ENCODE peak calls at places on chromosomes 5 and 9, in nine cellular contexts. One of them, this sample, is unnamed. For H3K27me3, H3K4me1 and H3K9me3, the result is how much of the 10 kb centered on the place peaks cover.

GRCh38 chr5:176895350-176895749 is 3.8 kb downstream of the HK3 start:
- DNase-seq in CD8-positive, alpha-beta memory T cell: no peak
- DNase-seq in CD8-positive, alpha-beta T cell: no peak
- DNase-seq in fibroblast of lung: no peak
- DNase-seq in heart left ventricle: no peak
- DNase-seq in small intestine: no peak
- DNase-seq in spleen: no peak
- DNase-seq in keratinocyte: no peak
- DNase-seq in stomach: no peak
- DNase-seq in this sample: no peak

GRCh38 chr5:33781286-33781685 is 110.5 kb downstream of the ADAMTS12 start:
- DNase-seq in fibroblast of lung: peak
- DNase-seq in keratinocyte: no peak
- DNase-seq in heart left ventricle: no peak
- DNase-seq in CD8-positive, alpha-beta memory T cell: no peak
- DNase-seq in spleen: no peak
- DNase-seq in small intestine: no peak
- DNase-seq in CD8-positive, alpha-beta T cell: no peak
- DNase-seq in stomach: no peak
- DNase-seq in this sample: no peak

GRCh38 chr5:2008851-2009629 is 126.3 kb upstream of the IRX4 start:
- DNase-seq in CD8-positive, alpha-beta T cell: no peak
- DNase-seq in CD8-positive, alpha-beta memory T cell: no peak
- DNase-seq in heart left ventricle: no peak
- DNase-seq in spleen: no peak
- DNase-seq in keratinocyte: no peak
- DNase-seq in small intestine: no peak
- DNase-seq in fibroblast of lung: no peak
- DNase-seq in stomach: no peak
- DNase-seq in this sample: no peak

GRCh38 chr5:43609752-43610151 is 6.8 kb downstream of the NNT start:
- DNase-seq in fibroblast of lung: no peak
- DNase-seq in keratinocyte: no peak
- DNase-seq in heart left ventricle: no peak
- DNase-seq in CD8-positive, alpha-beta memory T cell: no peak
- DNase-seq in spleen: no peak
- DNase-seq in small intestine: no peak
- DNase-seq in stomach: no peak
- DNase-seq in CD8-positive, alpha-beta T cell: no peak
- DNase-seq in this sample: no peak

GRCh38 chr9:83219154-83219923 is 156.4 kb upstream of the RASEF start:
- DNase-seq in stomach: peak
- DNase-seq in keratinocyte: no peak
- DNase-seq in small intestine: peak
- DNase-seq in fibroblast of lung: peak
- DNase-seq in CD8-positive, alpha-beta memory T cell: no peak
- DNase-seq in spleen: peak
- DNase-seq in CD8-positive, alpha-beta T cell: no peak
- DNase-seq in heart left ventricle: peak
- DNase-seq in this sample: peak

GRCh38 chr5:116272281-116272941 is 187.6 kb downstream of the COMMD10 start:
- DNase-seq in CD8-positive, alpha-beta memory T cell: no peak
- DNase-seq in keratinocyte: no peak
- DNase-seq in fibroblast of lung: peak
- DNase-seq in CD8-positive, alpha-beta T cell: no peak
- DNase-seq in stomach: no peak
- DNase-seq in heart left ventricle: no peak
- DNase-seq in small intestine: no peak
- DNase-seq in spleen: no peak
- DNase-seq in this sample: no peak

GRCh38 chr9:80650964-80651555 is 1038.3 kb downstream of the TLE1 start:
- DNase-seq in keratinocyte: no peak
- DNase-seq in fibroblast of lung: peak
- DNase-seq in CD8-positive, alpha-beta memory T cell: no peak
- DNase-seq in heart left ventricle: no peak
- DNase-seq in spleen: no peak
- DNase-seq in small intestine: no peak
- DNase-seq in CD8-positive, alpha-beta T cell: no peak
- DNase-seq in stomach: no peak
- DNase-seq in this sample: no peak

GRCh38 chr5:80246995-80247729 is 8.7 kb downstream of the SERINC5 start:
- DNase-seq in small intestine: peak
- DNase-seq in CD8-positive, alpha-beta memory T cell: no peak
- DNase-seq in stomach: peak
- DNase-seq in keratinocyte: peak
- DNase-seq in spleen: no peak
- DNase-seq in heart left ventricle: peak
- DNase-seq in fibroblast of lung: peak
- DNase-seq in CD8-positive, alpha-beta T cell: no peak
- DNase-seq in this sample: peak

GRCh38 chr5:78537821-78538220 is 110.8 kb downstream of the LHFPL2 start:
- DNase-seq in stomach: no peak
- DNase-seq in small intestine: peak
- DNase-seq in spleen: no peak
- DNase-seq in CD8-positive, alpha-beta memory T cell: no peak
- DNase-seq in fibroblast of lung: peak
- DNase-seq in CD8-positive, alpha-beta T cell: no peak
- DNase-seq in heart left ventricle: no peak
- DNase-seq in keratinocyte: no peak
- DNase-seq in this sample: no peak

GRCh38 chr5:1783214-1783551 is 16.5 kb downstream of the MRPL36 start:
- DNase-seq in fibroblast of lung: peak
- DNase-seq in small intestine: no peak
- DNase-seq in CD8-positive, alpha-beta T cell: no peak
- DNase-seq in keratinocyte: no peak
- DNase-seq in spleen: peak
- DNase-seq in stomach: no peak
- DNase-seq in heart left ventricle: no peak
- DNase-seq in CD8-positive, alpha-beta memory T cell: no peak
- DNase-seq in this sample: peak

GRCh38 chr9:91560301-91560700 is 136.7 kb upstream of the NFIL3 start:
- DNase-seq in spleen: no peak
- DNase-seq in fibroblast of lung: peak
- DNase-seq in small intestine: no peak
- DNase-seq in CD8-positive, alpha-beta memory T cell: no peak
- DNase-seq in keratinocyte: no peak
- DNase-seq in CD8-positive, alpha-beta T cell: no peak
- DNase-seq in stomach: no peak
- DNase-seq in heart left ventricle: no peak
- DNase-seq in this sample: no peak

GRCh38 chr9:125816321-125816720 is 69.1 kb downstream of the PBX3 start:
- DNase-seq in CD8-positive, alpha-beta memory T cell: no peak
- DNase-seq in spleen: no peak
- DNase-seq in CD8-positive, alpha-beta T cell: no peak
- DNase-seq in fibroblast of lung: no peak
- DNase-seq in heart left ventricle: no peak
- DNase-seq in small intestine: no peak
- DNase-seq in stomach: no peak
- DNase-seq in keratinocyte: no peak
- DNase-seq in this sample: no peak
- H3K27me3 ChIP-seq in CD8-positive, alpha-beta memory T cell: under half
- H3K27me3 ChIP-seq in spleen: under half
- H3K27me3 ChIP-seq in CD8-positive, alpha-beta T cell: under half
- H3K27me3 ChIP-seq in fibroblast of lung: under half
- H3K27me3 ChIP-seq in heart left ventricle: under half
- H3K27me3 ChIP-seq in small intestine: under half
- H3K27me3 ChIP-seq in stomach: under half
- H3K27me3 ChIP-seq in keratinocyte: under half
- H3K27me3 ChIP-seq in this sample: under half

DNA sequence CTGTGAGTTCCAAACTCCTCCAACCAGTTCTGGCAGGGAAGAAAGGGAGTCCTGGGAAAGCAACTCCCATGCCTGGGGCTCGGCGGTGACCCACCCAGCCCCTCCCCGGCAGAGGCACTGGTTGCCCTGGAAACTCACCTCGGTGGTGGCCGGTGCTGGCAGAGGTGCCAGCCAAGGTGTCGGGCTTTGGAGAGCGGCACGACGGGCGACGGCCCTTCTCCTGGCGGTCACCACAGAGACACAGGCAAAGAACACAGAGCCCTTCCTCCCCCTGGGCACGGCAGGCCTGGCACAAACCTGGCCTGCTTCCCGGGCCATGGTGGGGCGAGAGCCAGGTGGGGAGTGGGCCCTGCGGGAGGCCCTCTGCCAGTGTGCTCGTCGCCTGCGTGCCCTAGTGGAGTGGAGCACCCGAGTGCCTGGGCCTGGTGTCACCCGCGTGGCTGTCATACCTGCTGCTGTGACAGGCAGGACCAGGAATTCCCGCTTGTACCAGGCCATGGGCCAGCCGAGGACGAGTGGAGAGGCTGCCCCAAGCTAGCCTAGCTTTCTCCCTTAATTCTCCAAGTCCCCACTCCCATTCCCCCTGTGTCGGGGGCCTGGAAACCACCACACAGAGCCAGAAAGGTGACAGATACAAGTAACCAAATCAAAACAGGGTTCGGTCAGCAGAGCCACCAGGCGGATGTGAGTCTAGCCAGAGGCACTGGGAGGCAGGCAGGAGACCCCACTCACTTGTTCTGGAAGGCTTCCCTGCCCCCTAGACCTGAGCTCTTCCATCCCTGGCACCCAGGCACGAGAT is 8.2 kb upstream of the RALGDS start:
- DNase-seq in CD8-positive, alpha-beta T cell: no peak
- DNase-seq in spleen: no peak
- DNase-seq in fibroblast of lung: no peak
- DNase-seq in CD8-positive, alpha-beta memory T cell: peak
- DNase-seq in stomach: no peak
- DNase-seq in keratinocyte: no peak
- DNase-seq in small intestine: no peak
- DNase-seq in heart left ventricle: no peak
- DNase-seq in this sample: no peak
- H3K4me1 ChIP-seq in CD8-positive, alpha-beta T cell: half or more
- H3K4me1 ChIP-seq in spleen: half or more
- H3K4me1 ChIP-seq in fibroblast of lung: under half
- H3K4me1 ChIP-seq in CD8-positive, alpha-beta memory T cell: half or more
- H3K4me1 ChIP-seq in stomach: under half
- H3K4me1 ChIP-seq in keratinocyte: under half
- H3K4me1 ChIP-seq in small intestine: under half
- H3K4me1 ChIP-seq in heart left ventricle: half or more
- H3K4me1 ChIP-seq in this sample: half or more

DNA sequence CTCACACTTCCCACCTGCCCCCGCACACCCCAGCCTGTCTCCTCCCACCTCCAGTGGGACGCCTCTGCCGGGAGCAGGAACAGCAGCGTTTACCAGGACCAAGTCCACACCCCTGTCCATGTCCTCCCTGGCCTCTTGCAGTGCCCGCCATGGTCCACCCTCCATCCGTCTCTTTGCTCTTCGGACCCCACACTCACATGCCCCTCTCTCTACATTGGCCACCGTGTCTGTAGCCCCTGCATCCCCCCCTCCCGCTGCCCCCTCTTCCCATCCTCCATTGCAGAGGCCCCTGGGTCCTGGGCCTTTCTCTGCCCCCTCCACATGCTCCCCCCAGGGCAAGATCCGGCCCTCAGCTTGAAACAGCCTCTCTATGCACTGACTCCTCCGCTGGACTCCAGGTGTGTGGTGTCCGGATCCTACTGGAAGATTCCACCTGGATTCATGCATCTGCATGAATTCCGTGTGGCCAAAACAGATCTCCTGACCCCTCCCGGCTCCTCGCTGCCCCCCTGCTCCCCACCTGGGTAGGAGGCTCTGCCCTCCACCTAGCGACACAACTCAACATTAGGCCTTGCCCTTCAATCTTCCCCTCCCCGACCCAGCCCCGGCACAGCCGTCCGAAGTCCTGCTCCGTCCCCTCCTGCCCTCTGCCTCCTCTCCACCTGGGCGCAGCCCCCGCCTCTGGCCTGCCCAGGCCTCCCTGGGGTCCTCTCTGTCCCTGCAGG is 168.5 kb downstream of the OLFM1 start:
- DNase-seq in heart left ventricle: no peak
- DNase-seq in keratinocyte: no peak
- DNase-seq in stomach: no peak
- DNase-seq in spleen: peak
- DNase-seq in fibroblast of lung: no peak
- DNase-seq in CD8-positive, alpha-beta memory T cell: no peak
- DNase-seq in small intestine: no peak
- DNase-seq in CD8-positive, alpha-beta T cell: no peak
- DNase-seq in this sample: no peak
- H3K9me3 ChIP-seq in heart left ventricle: under half
- H3K9me3 ChIP-seq in keratinocyte: under half
- H3K9me3 ChIP-seq in stomach: under half
- H3K9me3 ChIP-seq in spleen: under half
- H3K9me3 ChIP-seq in fibroblast of lung: under half
- H3K9me3 ChIP-seq in CD8-positive, alpha-beta memory T cell: under half
- H3K9me3 ChIP-seq in small intestine: under half
- H3K9me3 ChIP-seq in CD8-positive, alpha-beta T cell: under half
- H3K9me3 ChIP-seq in this sample: under half

GRCh38 chr5:179269781-179270543 is 75.3 kb downstream of the ADAMTS2 start:
- DNase-seq in keratinocyte: no peak
- DNase-seq in heart left ventricle: no peak
- DNase-seq in CD8-positive, alpha-beta memory T cell: no peak
- DNase-seq in fibroblast of lung: no peak
- DNase-seq in CD8-positive, alpha-beta T cell: no peak
- DNase-seq in spleen: peak
- DNase-seq in small intestine: no peak
- DNase-seq in stomach: no peak
- DNase-seq in this sample: no peak
- H3K27me3 ChIP-seq in keratinocyte: under half
- H3K27me3 ChIP-seq in heart left ventricle: under half
- H3K27me3 ChIP-seq in CD8-positive, alpha-beta memory T cell: under half
- H3K27me3 ChIP-seq in fibroblast of lung: under half
- H3K27me3 ChIP-seq in CD8-positive, alpha-beta T cell: under half
- H3K27me3 ChIP-seq in spleen: under half
- H3K27me3 ChIP-seq in small intestine: under half
- H3K27me3 ChIP-seq in stomach: under half
- H3K27me3 ChIP-seq in this sample: under half

GRCh38 chr5:38853753-38854470 is 8.1 kb downstream of the OSMR start:
- DNase-seq in heart left ventricle: no peak
- DNase-seq in stomach: no peak
- DNase-seq in keratinocyte: no peak
- DNase-seq in spleen: no peak
- DNase-seq in CD8-positive, alpha-beta memory T cell: no peak
- DNase-seq in CD8-positive, alpha-beta T cell: no peak
- DNase-seq in small intestine: no peak
- DNase-seq in fibroblast of lung: peak
- DNase-seq in this sample: no peak

GRCh38 chr5:38858839-38859238 is 13.0 kb downstream of the OSMR start:
- DNase-seq in stomach: no peak
- DNase-seq in fibroblast of lung: no peak
- DNase-seq in CD8-positive, alpha-beta memory T cell: no peak
- DNase-seq in heart left ventricle: no peak
- DNase-seq in small intestine: no peak
- DNase-seq in keratinocyte: no peak
- DNase-seq in CD8-positive, alpha-beta T cell: no peak
- DNase-seq in spleen: no peak
- DNase-seq in this sample: no peak

GRCh38 chr5:38856660-38857059 is 10.8 kb downstream of the OSMR start:
- DNase-seq in keratinocyte: no peak
- DNase-seq in fibroblast of lung: no peak
- DNase-seq in spleen: no peak
- DNase-seq in stomach: no peak
- DNase-seq in CD8-positive, alpha-beta T cell: no peak
- DNase-seq in heart left ventricle: no peak
- DNase-seq in small intestine: no peak
- DNase-seq in CD8-positive, alpha-beta memory T cell: no peak
- DNase-seq in this sample: no peak

GRCh38 chr5:38854907-38855306 is 9.1 kb downstream of the OSMR start:
- DNase-seq in keratinocyte: no peak
- DNase-seq in fibroblast of lung: no peak
- DNase-seq in spleen: no peak
- DNase-seq in heart left ventricle: no peak
- DNase-seq in CD8-positive, alpha-beta T cell: no peak
- DNase-seq in small intestine: no peak
- DNase-seq in CD8-positive, alpha-beta memory T cell: no peak
- DNase-seq in stomach: no peak
- DNase-seq in this sample: no peak
- H3K4me1 ChIP-seq in keratinocyte: under half
- H3K4me1 ChIP-seq in fibroblast of lung: under half
- H3K4me1 ChIP-seq in spleen: under half
- H3K4me1 ChIP-seq in heart left ventricle: under half
- H3K4me1 ChIP-seq in CD8-positive, alpha-beta T cell: under half
- H3K4me1 ChIP-seq in small intestine: under half
- H3K4me1 ChIP-seq in CD8-positive, alpha-beta memory T cell: under half
- H3K4me1 ChIP-seq in stomach: under half
- H3K4me1 ChIP-seq in this sample: under half